ENCODE peak calls at places on chromosome 5, in six cellular contexts. A, Q, F, D, K and P are unnamed samples.

GRCh38 chr5:177607452-177608192 is 7.7 kb downstream of the B4GALT7 start:
- DNase-seq in Q (peak), D (no peak), F (peak), A (peak), K (peak), P (peak)

GRCh38 chr5:76695336-76695735 is 20.6 kb upstream of the F2R start:
- DNase-seq in A (no peak), F (no peak), Q (no peak), D (no peak), K (no peak), P (no peak)

GRCh38 chr5:76831108-76831447 is 12.2 kb downstream of the F2RL1 start:
- DNase-seq in K (no peak), D (no peak), F (no peak), Q (no peak), A (no peak), P (no peak)

GRCh38 chr5:133611357-133612020 is 852 bp downstream of the FSTL4 start:
- DNase-seq in D (no peak), K (no peak), A (no peak), Q (no peak), F (no peak), P (no peak)

GRCh38 chr5:137594717-137595116 is 95.6 kb upstream of the SPOCK1 start:
- DNase-seq in Q (no peak), A (no peak), F (no peak), D (no peak), K (no peak), P (no peak)

GRCh38 chr5:87924451-87924850 is 344.2 kb downstream of the TMEM161B start:
- DNase-seq in K (no peak), A (no peak), F (no peak), Q (no peak), D (no peak), P (no peak)

GRCh38 chr5:40594811-40595210 is 84.9 kb upstream of the PTGER4 start:
- DNase-seq in D (no peak), F (no peak), Q (no peak), K (no peak), A (no peak), P (no peak)

GRCh38 chr5:38157024-38157423 is 101.3 kb upstream of the EGFLAM start:
- DNase-seq in D (no peak), K (no peak), F (no peak), A (no peak), Q (no peak), P (no peak)

GRCh38 chr5:55151923-55152842 is 7.8 kb upstream of the GPX8 start:
- DNase-seq in F (no peak), D (no peak), A (no peak), K (no peak), Q (no peak), P (no peak)

GRCh38 chr5:177005619-177006264 is 837 bp downstream of the UIMC1 start:
- DNase-seq in Q (peak), A (peak), K (peak), D (peak), F (peak), P (peak)

GRCh38 chr5:153617190-153617589 is 126.7 kb downstream of the GRIA1 start:
- DNase-seq in D (no peak), Q (no peak), A (no peak), K (no peak), F (no peak), P (no peak)

GRCh38 chr5:52743970-52744369 is 43.7 kb upstream of the ITGA1 start:
- DNase-seq in Q (no peak), D (peak), K (no peak), A (peak), F (no peak), P (no peak)

GRCh38 chr5:159345336-159345735 is 15.0 kb upstream of the IL12B start:
- DNase-seq in K (no peak), A (no peak), Q (no peak), D (no peak), F (no peak), P (no peak)

GRCh38 chr5:84430863-84431663 is 46.4 kb upstream of the EDIL3 start:
- DNase-seq in D (no peak), Q (no peak), A (no peak), K (no peak), F (no peak), P (no peak)

GRCh38 chr5:94021246-94021645 is 279.8 kb upstream of the POU5F2 start:
- DNase-seq in F (no peak), D (no peak), Q (no peak), K (no peak), A (peak), P (no peak)

GRCh38 chr5:140133514-140134167 is 7.9 kb downstream of the IGIP start:
- DNase-seq in K (no peak), A (no peak), Q (no peak), F (no peak), D (no peak), P (no peak)

GRCh38 chr5:43193952-43194321 is 1.9 kb downstream of the NIM1K start:
- DNase-seq in F (no peak), Q (no peak), D (no peak), K (no peak), A (no peak), P (no peak)

GRCh38 chr5:94674841-94675382 is 56.4 kb downstream of the SLF1 start:
- DNase-seq in F (no peak), K (no peak), Q (no peak), A (no peak), D (no peak), P (no peak)

GRCh38 chr5:134086943-134087305 is 27.6 kb upstream of the TCF7 start:
- DNase-seq in Q (peak), D (no peak), F (no peak), A (peak), K (no peak), P (no peak)

GRCh38 chr5:147348046-147348445 is 113.2 kb downstream of the STK32A start:
- DNase-seq in F (no peak), K (no peak), Q (no peak), D (no peak), A (no peak), P (no peak)

GRCh38 chr5:1545798-1546355 is 22.1 kb upstream of the LPCAT1 start:
- DNase-seq in F (no peak), A (no peak), D (no peak), Q (no peak), K (peak), P (peak)

GRCh38 chr5:37810311-37810710 is 29.5 kb downstream of the GDNF start:
- DNase-seq in D (no peak), K (no peak), Q (no peak), A (no peak), F (no peak), P (no peak)

GRCh38 chr5:141870871-141871270 is 7.3 kb downstream of the PCDH1 start:
- DNase-seq in D (no peak), Q (no peak), K (peak), A (peak), F (no peak), P (no peak)

GRCh38 chr5:123720955-123721354 is 209.0 kb downstream of the CSNK1G3 start:
- DNase-seq in A (no peak), Q (no peak), F (no peak), D (no peak), K (no peak), P (no peak)

GRCh38 chr5:74394924-74395880 is 245.3 kb downstream of the ENC1 start:
- DNase-seq in Q (no peak), K (no peak), D (no peak), A (peak), F (no peak), P (no peak)

GRCh38 chr5:73792687-73793320 is 166.8 kb downstream of the ARHGEF28 start:
- DNase-seq in D (peak), K (peak), A (peak), F (peak), Q (peak), P (peak)